ENCODE peak calls at places on chromosomes 4 and X, in five cellular contexts. T is foreskin keratinocyte, Y is HepG2, U is left ventricle myocardium inferior, X is lower lobe of right lung. N is an unnamed sample.

GRCh38 chr4:98283219-98284199 is 22.3 kb downstream of the RAP1GDS1 start:
- DNase-seq in T (peak; percentile 17), Y (peak; percentile 18), U (no peak), X (no peak), N (no peak)

GRCh38 chrX:38879631-38880220 is 78.5 kb downstream of the MID1IP1 start:
- DNase-seq in T (peak; percentile 88), Y (no peak), U (peak; percentile 60), X (no peak), N (no peak)

GRCh38 chr4:132063829-132064228 is 1085.3 kb upstream of the PCDH10 start:
- DNase-seq in T (no peak), Y (no peak), U (no peak), X (no peak), N (no peak)

GRCh38 chr4:89152972-89153371 is 41.6 kb downstream of the TIGD2 start:
- DNase-seq in T (no peak), Y (no peak), U (no peak), X (no peak), N (no peak)

GRCh38 chr4:138659640-138660325 is 355.8 kb upstream of the NOCT start:
- DNase-seq in T (peak; percentile 78), Y (no peak), U (no peak), X (no peak), N (no peak)

GRCh38 chr4:85024671-85025070 is 58.2 kb upstream of the WDFY3 start:
- DNase-seq in T (no peak), Y (no peak), U (no peak), X (no peak), N (no peak)

GRCh38 chr4:165874799-165875371 is 1.8 kb downstream of the TLL1 start:
- DNase-seq in T (peak; percentile 51), Y (no peak), U (peak; percentile 19), X (peak; percentile 53), N (no peak)

GRCh38 chr4:160835789-160836188 is 1328.0 kb downstream of the FSTL5 start:
- DNase-seq in T (peak; percentile 69), Y (no peak), U (no peak), X (no peak), N (no peak)

GRCh38 chr4:77859256-77859655 is 3.4 kb upstream of the MRPL1 start:
- DNase-seq in T (no peak), Y (no peak), U (no peak), X (no peak), N (no peak)

GRCh38 chr4:35993606-35994005 is 250.7 kb downstream of the ARAP2 start:
- DNase-seq in T (no peak), Y (no peak), U (no peak), X (no peak), N (no peak)

GRCh38 chr4:40309250-40309774 is 25.8 kb upstream of the CHRNA9 start:
- DNase-seq in T (peak; percentile 61), Y (peak; percentile 64), U (peak; percentile 84), X (peak; percentile 92), N (peak; percentile 92)

GRCh38 chrX:131633285-131633917 is 89.5 kb downstream of the OR13H1 start:
- DNase-seq in T (peak; percentile 25), Y (peak; percentile 29), U (peak; percentile 13), X (no peak), N (peak; percentile 40)

GRCh38 chrX:153953342-153953830 is 8.9 kb upstream of the RENBP start:
- DNase-seq in T (no peak), Y (peak; percentile 14), U (peak; percentile 54), X (peak; percentile 70), N (peak; percentile 87)

GRCh38 chr4:23614284-23614892 is 275.5 kb downstream of the PPARGC1A start:
- DNase-seq in T (peak; percentile 5), Y (peak; percentile 50), U (no peak), X (no peak), N (no peak)

GRCh38 chrX:148049441-148049840 is 68.3 kb downstream of the FMR1NB start:
- DNase-seq in T (no peak), Y (peak; percentile 22), U (no peak), X (no peak), N (no peak)

GRCh38 chr4:100949350-100949935 is 397.9 kb downstream of the PPP3CA start:
- DNase-seq in T (peak; percentile 15), Y (no peak), U (no peak), X (no peak), N (no peak)

GRCh38 chr4:5993063-5993745 is 25.0 kb downstream of the C4orf50 start:
- DNase-seq in T (no peak), Y (no peak), U (no peak), X (no peak), N (peak; percentile 13)

GRCh38 chrX:154401045-154401799 is 3.0 kb downstream of the RPL10 start:
- DNase-seq in T (peak; percentile 49), Y (peak; percentile 70), U (no peak), X (no peak), N (no peak)

GRCh38 chr4:5808081-5808741 is 84.7 kb downstream of the CRMP1 start:
- DNase-seq in T (no peak), Y (no peak), U (no peak), X (no peak), N (no peak)

GRCh38 chrX:66632473-66632872 is 6.4 kb downstream of the EDA2R start:
- DNase-seq in T (no peak), Y (no peak), U (no peak), X (no peak), N (no peak)

GRCh38 chr4:17166954-17167353 is 268.5 kb upstream of the LDB2 start:
- DNase-seq in T (no peak), Y (no peak), U (peak; percentile 25), X (no peak), N (peak; percentile 30)

GRCh38 chr4:137647375-137647774 is 115.1 kb upstream of the PCDH18 start:
- DNase-seq in T (no peak), Y (no peak), U (no peak), X (no peak), N (no peak)

GRCh38 chrX:139332441-139332840 is 198.1 kb upstream of the F9 start:
- DNase-seq in T (peak; percentile 33), Y (no peak), U (no peak), X (no peak), N (no peak)

GRCh38 chr4:180993179-180993841 is 1249.9 kb upstream of the TENM3 start:
- DNase-seq in T (no peak), Y (no peak), U (no peak), X (no peak), N (no peak)

GRCh38 chr4:85828295-85828910 is 353.5 kb downstream of the ARHGAP24 start:
- DNase-seq in T (no peak), Y (no peak), U (no peak), X (no peak), N (no peak)

GRCh38 chr4:66331761-66332160 is 661.5 kb upstream of the EPHA5 start:
- DNase-seq in T (no peak), Y (no peak), U (no peak), X (no peak), N (no peak)

GRCh38 chr4:156516698-156517097 is 454.9 kb downstream of the PDGFC start:
- DNase-seq in T (no peak), Y (no peak), U (no peak), X (no peak), N (no peak)

GRCh38 chrX:120200851-120201250 is 42.4 kb downstream of the RHOXF2 start:
- DNase-seq in T (no peak), Y (no peak), U (no peak), X (no peak), N (no peak)

GRCh38 chrX:73916931-73917657 is 354.1 kb downstream of the CHIC1 start:
- DNase-seq in T (peak; percentile 88), Y (no peak), U (no peak), X (no peak), N (no peak)

GRCh38 chrX:107323786-107324492 is 117.5 kb downstream of the DNAAF6 start:
- DNase-seq in T (no peak), Y (no peak), U (no peak), X (no peak), N (no peak)

GRCh38 chrX:110418857-110419249 is 60.2 kb downstream of the RTL9 start:
- DNase-seq in T (no peak), Y (no peak), U (no peak), X (no peak), N (no peak)

GRCh38 chr4:64625438-64625837 is 216.2 kb upstream of the TECRL start:
- DNase-seq in T (no peak), Y (no peak), U (no peak), X (no peak), N (no peak)

GRCh38 chr4:175779081-175779620 is 32.9 kb downstream of the GPM6A start:
- DNase-seq in T (no peak), Y (no peak), U (no peak), X (no peak), N (no peak)

GRCh38 chr4:175772170-175772685 is 39.8 kb downstream of the GPM6A start:
- DNase-seq in T (no peak), Y (no peak), U (no peak), X (no peak), N (no peak)

GRCh38 chr4:175770555-175770954 is 41.5 kb downstream of the GPM6A start:
- DNase-seq in T (no peak), Y (no peak), U (no peak), X (no peak), N (no peak)

GRCh38 chr4:175776217-175776616 is 35.8 kb downstream of the GPM6A start:
- DNase-seq in T (peak; percentile 15), Y (no peak), U (no peak), X (no peak), N (no peak)
- H3K4me1 ChIP-seq in T (no peaks in the 10 kb centered on the region), Y (peaks cover 6% of the 10 kb centered on the region), U (no peaks in the 10 kb centered on the region), X (no peaks in the 10 kb centered on the region), N (no peaks in the 10 kb centered on the region)

GRCh38 chr4:15771419-15772058 is 6.6 kb upstream of the CD38 start:
- DNase-seq in T (no peak), Y (no peak), U (no peak), X (no peak), N (no peak)
- H3K4me1 ChIP-seq in T (no peaks in the 10 kb centered on the region), Y (peaks cover 6% of the 10 kb centered on the region), U (no peaks in the 10 kb centered on the region), X (peaks cover 6% of the 10 kb centered on the region), N (no peaks in the 10 kb centered on the region)

GRCh38 chr4:74095886-74096264 is 3.1 kb downstream of the CXCL2 start:
- DNase-seq in T (no peak), Y (no peak), U (no peak), X (no peak), N (no peak)
- H3K4me1 ChIP-seq in T (peaks cover 10% of the 10 kb centered on the region), Y (peaks cover 17% of the 10 kb centered on the region), U (peaks cover 26% of the 10 kb centered on the region), X (peaks cover 38% of the 10 kb centered on the region), N (peaks cover 2% of the 10 kb centered on the region)

GRCh38 chr4:53748328-53748772 is 157.1 kb upstream of the LNX1 start:
- DNase-seq in T (no peak), Y (no peak), U (no peak), X (no peak), N (no peak)

GRCh38 chr4:53747401-53747800 is 156.1 kb upstream of the LNX1 start:
- DNase-seq in T (no peak), Y (no peak), U (no peak), X (no peak), N (no peak)

DNA sequence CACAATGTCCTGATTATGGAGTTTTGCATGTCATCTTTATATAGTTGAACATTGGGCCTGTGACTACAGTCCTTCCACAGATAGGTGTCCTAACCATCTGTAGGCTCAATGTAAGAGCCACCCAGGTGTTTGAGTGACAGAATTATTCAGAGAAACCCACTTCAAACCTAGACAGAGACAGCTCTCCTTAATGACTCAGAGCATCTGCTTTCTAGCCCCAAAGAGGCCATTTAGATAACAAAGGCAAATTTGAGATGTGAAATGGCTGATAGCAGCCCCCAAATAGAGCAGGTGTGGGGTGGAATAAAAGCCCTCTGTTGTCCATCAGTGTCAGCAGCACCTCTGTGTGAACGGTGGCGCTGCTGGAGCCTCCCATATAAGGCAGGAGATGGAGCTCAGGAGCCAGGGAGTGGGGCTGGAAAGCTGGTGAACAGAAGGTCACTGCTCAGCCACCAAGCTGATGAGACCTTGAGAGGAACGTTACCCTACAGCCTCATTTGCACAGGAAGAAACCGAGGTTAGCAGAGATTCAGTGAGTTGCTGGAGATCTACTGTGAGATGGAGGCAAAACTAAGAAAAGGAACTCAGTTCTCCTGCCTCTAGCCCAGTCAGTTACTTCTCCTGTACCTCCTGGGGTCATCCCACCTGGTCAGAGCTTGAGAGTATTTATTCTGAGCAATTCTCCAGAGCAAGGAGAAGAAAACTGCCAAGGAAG is 153.3 kb upstream of the LNX1 start:
- DNase-seq in T (no peak), Y (peak; percentile 2), U (no peak), X (no peak), N (no peak)
- H3K4me1 ChIP-seq in T (no peaks in the 10 kb centered on the region), Y (no peaks in the 10 kb centered on the region), U (no peaks in the 10 kb centered on the region), X (no peaks in the 10 kb centered on the region), N (no peaks in the 10 kb centered on the region)

N was measured in ovary.